ENCODE peak calls at places on chromosomes 4 and X, in five cellular contexts. One of them, this sample, is unnamed.

GRCh38 chr4:99180367-99181169 is 36.5 kb upstream of the ADH4 start:
- DNase-seq in OCI-LY7: no peak
- DNase-seq in neural progenitor cell: no peak
- DNase-seq in SK-N-SH: no peak
- DNase-seq in PC-3: peak; percentile 68
- DNase-seq in this sample: peak; percentile 94

GRCh38 chrX:47030339-47030738 is 47.9 kb upstream of the RGN start:
- DNase-seq in PC-3: peak; percentile 89
- DNase-seq in neural progenitor cell: peak; percentile 73
- DNase-seq in SK-N-SH: peak; percentile 41
- DNase-seq in OCI-LY7: peak; percentile 73
- DNase-seq in this sample: peak; percentile 58

GRCh38 chrX:57984620-57985019 is 74.4 kb upstream of the ZXDA start:
- DNase-seq in PC-3: no peak
- DNase-seq in OCI-LY7: no peak
- DNase-seq in SK-N-SH: no peak
- DNase-seq in neural progenitor cell: no peak
- DNase-seq in this sample: no peak

GRCh38 chr4:186097386-186097785 is 7.1 kb upstream of the FAM149A start:
- DNase-seq in neural progenitor cell: no peak
- DNase-seq in OCI-LY7: no peak
- DNase-seq in PC-3: no peak
- DNase-seq in SK-N-SH: no peak
- DNase-seq in this sample: no peak

GRCh38 chr4:173252024-173252935 is 81.9 kb downstream of the HMGB2 start:
- DNase-seq in neural progenitor cell: peak; percentile 42
- DNase-seq in PC-3: peak; percentile 97
- DNase-seq in OCI-LY7: peak; percentile 63
- DNase-seq in SK-N-SH: no peak
- DNase-seq in this sample: peak; percentile 93

GRCh38 chr4:138405439-138405838 is 163.3 kb upstream of the SLC7A11 start:
- DNase-seq in PC-3: peak; percentile 62
- DNase-seq in SK-N-SH: no peak
- DNase-seq in neural progenitor cell: no peak
- DNase-seq in OCI-LY7: no peak
- DNase-seq in this sample: peak; percentile 37

GRCh38 chrX:22652596-22652995 is 347.2 kb upstream of the DDX53 start:
- DNase-seq in SK-N-SH: peak; percentile 23
- DNase-seq in PC-3: peak; percentile 50
- DNase-seq in neural progenitor cell: peak; percentile 52
- DNase-seq in OCI-LY7: no peak
- DNase-seq in this sample: peak; percentile 42

GRCh38 chr4:70705856-70706461 is 15.8 kb upstream of the RUFY3 start:
- DNase-seq in SK-N-SH: no peak
- DNase-seq in OCI-LY7: no peak
- DNase-seq in neural progenitor cell: no peak
- DNase-seq in PC-3: peak; percentile 37
- DNase-seq in this sample: peak; percentile 56

GRCh38 chr4:16967722-16968121 is 69.3 kb upstream of the LDB2 start:
- DNase-seq in neural progenitor cell: no peak
- DNase-seq in PC-3: no peak
- DNase-seq in OCI-LY7: no peak
- DNase-seq in SK-N-SH: no peak
- DNase-seq in this sample: peak; percentile 60

GRCh38 chrX:31070057-31070468 is 1.8 kb downstream of the FTHL17 start:
- DNase-seq in SK-N-SH: no peak
- DNase-seq in PC-3: no peak
- DNase-seq in neural progenitor cell: no peak
- DNase-seq in OCI-LY7: no peak
- DNase-seq in this sample: no peak

GRCh38 chr4:26731342-26731741 is 129.3 kb upstream of the STIM2 start:
- DNase-seq in OCI-LY7: no peak
- DNase-seq in neural progenitor cell: no peak
- DNase-seq in PC-3: peak; percentile 1
- DNase-seq in SK-N-SH: no peak
- DNase-seq in this sample: peak; percentile 42

DNA sequence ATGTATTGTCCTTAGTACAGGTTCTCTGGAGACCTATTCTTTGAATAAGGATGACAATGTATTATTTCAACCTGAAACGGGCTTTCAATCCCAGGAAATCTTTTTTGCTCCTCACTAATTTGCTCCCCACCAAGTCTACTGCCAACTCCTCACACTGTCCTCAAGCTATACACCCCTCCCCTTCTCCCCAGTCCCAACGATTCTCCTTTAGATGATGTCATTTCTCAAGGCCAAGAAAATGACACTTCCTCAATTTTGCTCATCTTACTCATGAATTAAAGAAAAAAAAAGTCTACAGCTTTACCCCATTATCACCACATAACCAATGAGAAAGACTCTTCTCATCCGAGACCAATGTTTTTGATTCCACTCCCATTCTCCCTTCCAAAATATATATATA is 20.6 kb downstream of the AP1S2 start:
- DNase-seq in SK-N-SH: no peak
- DNase-seq in OCI-LY7: no peak
- DNase-seq in neural progenitor cell: no peak
- DNase-seq in PC-3: no peak
- DNase-seq in this sample: no peak
- H3K36me3 ChIP-seq in SK-N-SH: peaks cover 9% of the 10 kb centered on the region
- H3K36me3 ChIP-seq in OCI-LY7: peaks cover 36% of the 10 kb centered on the region
- H3K36me3 ChIP-seq in neural progenitor cell: peaks cover 17% of the 10 kb centered on the region
- H3K36me3 ChIP-seq in PC-3: no peaks in the 10 kb centered on the region
- H3K36me3 ChIP-seq in this sample: no peaks in the 10 kb centered on the region

DNA sequence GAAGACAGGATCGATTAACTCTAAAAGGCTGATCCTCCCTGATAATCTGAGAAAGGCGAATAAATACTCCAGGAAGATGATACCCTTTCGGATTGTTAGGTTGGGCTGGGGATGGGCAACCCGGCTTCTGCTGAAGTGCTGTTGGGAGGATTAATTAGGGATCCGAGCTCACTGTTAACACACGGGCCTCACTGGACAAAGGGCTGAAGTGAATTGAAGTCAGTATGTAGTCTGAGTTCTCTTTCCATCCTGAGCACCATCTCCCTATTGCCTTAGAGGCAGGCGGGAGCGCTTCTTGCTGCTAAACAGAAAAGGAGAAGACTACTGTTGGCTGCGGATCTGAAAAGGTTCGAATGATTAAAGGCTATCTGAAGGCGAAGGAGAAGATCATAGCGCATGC is 22.6 kb downstream of the MORF4L2 start:
- DNase-seq in PC-3: no peak
- DNase-seq in SK-N-SH: no peak
- DNase-seq in OCI-LY7: no peak
- DNase-seq in neural progenitor cell: peak; percentile 68
- DNase-seq in this sample: no peak
- H3K4me3 ChIP-seq in PC-3: no peak overlapping the region
- H3K4me3 ChIP-seq in SK-N-SH: no peak overlapping the region
- H3K4me3 ChIP-seq in OCI-LY7: no peak overlapping the region
- H3K4me3 ChIP-seq in neural progenitor cell: peak overlapping the region; percentile 39
- H3K4me3 ChIP-seq in this sample: no peak overlapping the region

DNA sequence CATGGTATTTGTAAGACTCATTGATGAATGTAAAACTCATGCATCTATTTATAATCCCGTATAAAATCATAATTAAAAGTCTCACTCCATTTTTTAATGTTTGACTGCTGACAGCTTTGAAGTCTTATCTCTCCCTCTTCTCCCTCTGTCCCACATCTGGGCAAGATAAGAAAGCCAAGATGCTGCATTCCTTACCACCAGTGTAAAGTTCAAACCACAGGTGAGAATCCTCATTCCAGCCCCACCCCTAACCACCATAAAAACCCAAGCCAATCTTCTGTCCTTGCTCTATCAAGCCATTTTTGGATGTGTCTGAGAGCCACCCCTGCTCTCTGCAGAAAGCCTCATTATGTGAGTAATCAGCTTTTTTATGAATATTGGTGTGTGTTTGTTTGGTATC is 59.3 kb upstream of the MAGED1 start:
- DNase-seq in SK-N-SH: no peak
- DNase-seq in neural progenitor cell: no peak
- DNase-seq in PC-3: peak; percentile 4
- DNase-seq in OCI-LY7: no peak
- DNase-seq in this sample: no peak
- TF ChIP-seq EZH2phosphoT487 in SK-N-SH: no peak
- TF ChIP-seq EZH2phosphoT487 in neural progenitor cell: no peak
- TF ChIP-seq EZH2phosphoT487 in PC-3: no peak
- TF ChIP-seq EZH2phosphoT487 in OCI-LY7: no peak
- TF ChIP-seq EZH2phosphoT487 in this sample: no peak

GRCh38 chr4:4397441-4397819 is 10.5 kb downstream of the NSG1 start:
- DNase-seq in neural progenitor cell: no peak
- DNase-seq in SK-N-SH: no peak
- DNase-seq in PC-3: no peak
- DNase-seq in OCI-LY7: no peak
- DNase-seq in this sample: no peak
- H3K36me3 ChIP-seq in neural progenitor cell: no peaks in the 10 kb centered on the region
- H3K36me3 ChIP-seq in SK-N-SH: no peaks in the 10 kb centered on the region
- H3K36me3 ChIP-seq in PC-3: no peaks in the 10 kb centered on the region
- H3K36me3 ChIP-seq in OCI-LY7: peaks cover 41% of the 10 kb centered on the region
- H3K36me3 ChIP-seq in this sample: no peaks in the 10 kb centered on the region

This sample was measured in GM23248.